ENCODE peak calls at places on chromosomes 6 and 20, in five cellular contexts. Q is HFFc6; L is stimulated activated CD8-positive, alpha-beta memory T cell treated with anti-CD3 and anti-CD28 coated beads, Interleukin-7, amount 100 ng/mL, for 1 hour; X is amniotic epithelial cell; K is WERI-Rb-1. T is an unnamed sample.

GRCh38 chr20:17594443-17594842 is 24.6 kb downstream of the DSTN start:
- DNase-seq in Q (no peak), L (no peak), X (peak), K (no peak), T (no peak)

GRCh38 chr6:104955927-104956662 is 812 bp upstream of the LIN28B start:
- DNase-seq in Q (no peak), L (no peak), X (no peak), K (peak), T (no peak)

GRCh38 chr6:88575536-88575935 is 387.9 kb downstream of the RNGTT start:
- DNase-seq in Q (no peak), L (no peak), X (no peak), K (no peak), T (no peak)

GRCh38 chr20:13037727-13038126 is 29.0 kb downstream of the SPTLC3 start:
- DNase-seq in Q (no peak), L (no peak), X (no peak), K (no peak), T (peak)

GRCh38 chr6:3287976-3288707 is 29.4 kb downstream of the PSMG4 start:
- DNase-seq in Q (no peak), L (no peak), X (no peak), K (peak), T (no peak)

GRCh38 chr6:12286381-12287132 is 3.6 kb upstream of the EDN1 start:
- DNase-seq in Q (peak), L (no peak), X (peak), K (no peak), T (peak)

GRCh38 chr20:33423141-33423834 is 20.3 kb downstream of the SNTA1 start:
- DNase-seq in Q (peak), L (no peak), X (peak), K (no peak), T (peak)

GRCh38 chr6:53734473-53735299 is 60.1 kb upstream of the LRRC1 start:
- DNase-seq in Q (peak), L (no peak), X (peak), K (peak), T (peak)

GRCh38 chr6:33607784-33608161 is 13.3 kb upstream of the ITPR3 start:
- DNase-seq in Q (no peak), L (no peak), X (no peak), K (no peak), T (no peak)

GRCh38 chr6:26033132-26033941 is 53.9 kb upstream of the HFE start:
- DNase-seq in Q (peak), L (no peak), X (peak), K (peak), T (peak)

GRCh38 chr20:4401601-4402000 is 320.1 kb upstream of the PRND start:
- DNase-seq in Q (peak), L (no peak), X (no peak), K (no peak), T (no peak)

GRCh38 chr20:5058873-5059272 is 57.6 kb upstream of the SLC23A2 start:
- DNase-seq in Q (no peak), L (no peak), X (no peak), K (no peak), T (no peak)

GRCh38 chr20:48740269-48740603 is 87.6 kb downstream of the PREX1 start:
- DNase-seq in Q (no peak), L (no peak), X (no peak), K (no peak), T (no peak)

GRCh38 chr6:12923644-12924235 is 207.2 kb downstream of the PHACTR1 start:
- DNase-seq in Q (no peak), L (no peak), X (no peak), K (no peak), T (peak)

GRCh38 chr20:61371501-61372150 is 119.6 kb downstream of the CDH4 start:
- DNase-seq in Q (no peak), L (no peak), X (no peak), K (no peak), T (no peak)

GRCh38 chr6:34597605-34598353 is 41.6 kb upstream of the SPDEF start:
- DNase-seq in Q (no peak), L (no peak), X (no peak), K (no peak), T (no peak)

GRCh38 chr20:1435337-1435699 is 31.3 kb downstream of the NSFL1C start:
- DNase-seq in Q (no peak), L (no peak), X (no peak), K (no peak), T (no peak)

GRCh38 chr6:17001188-17001587 is 100.7 kb upstream of the STMND1 start:
- DNase-seq in Q (peak), L (no peak), X (no peak), K (no peak), T (peak)

GRCh38 chr6:34391023-34391485 is 1.4 kb downstream of the NUDT3 start:
- DNase-seq in Q (peak), L (no peak), X (peak), K (no peak), T (peak)

GRCh38 chr6:152268846-152269442 is 368.2 kb downstream of the SYNE1 start:
- DNase-seq in Q (no peak), L (no peak), X (peak), K (no peak), T (no peak)

GRCh38 chr20:62225026-62225425 is 4.9 kb upstream of the HRH3 start:
- DNase-seq in Q (no peak), L (no peak), X (no peak), K (no peak), T (no peak)

GRCh38 chr6:145813285-145814034 is 1.1 kb downstream of the FBXO30 start:
- DNase-seq in Q (peak), L (no peak), X (peak), K (no peak), T (peak)

GRCh38 chr20:36085686-36086267 is 68.8 kb upstream of the EPB41L1 start:
- DNase-seq in Q (peak), L (no peak), X (peak), K (no peak), T (peak)

GRCh38 chr6:169342655-169343054 is 89.0 kb upstream of the THBS2 start:
- DNase-seq in Q (no peak), L (no peak), X (no peak), K (no peak), T (no peak)

GRCh38 chr20:53276143-53276542 is 304.0 kb downstream of the TSHZ2 start:
- DNase-seq in Q (no peak), L (no peak), X (no peak), K (no peak), T (peak)